ENCODE peak calls at places on chromosomes 4 and X, in nine cellular contexts. One of them, this sample, is unnamed. For H3K4me1, the result is how much of the 10 kb centered on the place peaks cover.

GRCh38 chr4:101259876-101260275 is 87.5 kb downstream of the PPP3CA start:
- DNase-seq in transverse colon: no peak
- DNase-seq in stomach: no peak
- DNase-seq in sigmoid colon: no peak
- DNase-seq in endothelial cell of umbilical vein: peak
- DNase-seq in H1: no peak
- DNase-seq in GM12878: peak
- DNase-seq in K562: no peak
- DNase-seq in HCT116: no peak
- DNase-seq in this sample: no peak

GRCh38 chr4:69057620-69058409 is 38.5 kb upstream of the UGT2B7 start:
- DNase-seq in transverse colon: no peak
- DNase-seq in stomach: peak
- DNase-seq in sigmoid colon: no peak
- DNase-seq in endothelial cell of umbilical vein: no peak
- DNase-seq in H1: no peak
- DNase-seq in GM12878: no peak
- DNase-seq in K562: no peak
- DNase-seq in HCT116: no peak
- DNase-seq in this sample: no peak

GRCh38 chr4:67087897-67088296 is 457.4 kb downstream of the CENPC start:
- DNase-seq in transverse colon: peak
- DNase-seq in stomach: peak
- DNase-seq in sigmoid colon: no peak
- DNase-seq in endothelial cell of umbilical vein: peak
- DNase-seq in H1: peak
- DNase-seq in GM12878: no peak
- DNase-seq in K562: peak
- DNase-seq in HCT116: peak
- DNase-seq in this sample: no peak

GRCh38 chr4:74487771-74488170 is 42.8 kb downstream of the AREG start:
- DNase-seq in transverse colon: no peak
- DNase-seq in stomach: no peak
- DNase-seq in sigmoid colon: no peak
- DNase-seq in endothelial cell of umbilical vein: no peak
- DNase-seq in H1: no peak
- DNase-seq in GM12878: no peak
- DNase-seq in K562: no peak
- DNase-seq in HCT116: no peak
- DNase-seq in this sample: no peak

GRCh38 chr4:1718095-1718850 is 2.9 kb downstream of the TMEM129 start:
- DNase-seq in transverse colon: no peak
- DNase-seq in stomach: peak
- DNase-seq in sigmoid colon: no peak
- DNase-seq in endothelial cell of umbilical vein: no peak
- DNase-seq in H1: no peak
- DNase-seq in GM12878: no peak
- DNase-seq in K562: no peak
- DNase-seq in HCT116: no peak
- DNase-seq in this sample: no peak

GRCh38 chr4:24568425-24568824 is 15.9 kb downstream of the DHX15 start:
- DNase-seq in transverse colon: no peak
- DNase-seq in stomach: no peak
- DNase-seq in sigmoid colon: no peak
- DNase-seq in endothelial cell of umbilical vein: no peak
- DNase-seq in H1: no peak
- DNase-seq in GM12878: no peak
- DNase-seq in K562: no peak
- DNase-seq in HCT116: no peak
- DNase-seq in this sample: no peak

GRCh38 chr4:61336488-61336887 is 136.4 kb downstream of the ADGRL3 start:
- DNase-seq in transverse colon: no peak
- DNase-seq in stomach: no peak
- DNase-seq in sigmoid colon: no peak
- DNase-seq in endothelial cell of umbilical vein: no peak
- DNase-seq in H1: no peak
- DNase-seq in GM12878: no peak
- DNase-seq in K562: no peak
- DNase-seq in HCT116: no peak
- DNase-seq in this sample: no peak

GRCh38 chr4:38728651-38729141 is 54.1 kb downstream of the TLR10 start:
- DNase-seq in transverse colon: peak
- DNase-seq in stomach: peak
- DNase-seq in sigmoid colon: no peak
- DNase-seq in endothelial cell of umbilical vein: no peak
- DNase-seq in H1: peak
- DNase-seq in GM12878: no peak
- DNase-seq in K562: no peak
- DNase-seq in HCT116: peak
- DNase-seq in this sample: no peak

GRCh38 chr4:183098080-183098722 is 856 bp upstream of the WWC2 start:
- DNase-seq in transverse colon: peak
- DNase-seq in stomach: peak
- DNase-seq in sigmoid colon: peak
- DNase-seq in endothelial cell of umbilical vein: peak
- DNase-seq in H1: no peak
- DNase-seq in GM12878: no peak
- DNase-seq in K562: peak
- DNase-seq in HCT116: no peak
- DNase-seq in this sample: peak

GRCh38 chr4:164945146-164945545 is 32.3 kb downstream of the TRIM61 start:
- DNase-seq in transverse colon: no peak
- DNase-seq in stomach: no peak
- DNase-seq in sigmoid colon: no peak
- DNase-seq in endothelial cell of umbilical vein: no peak
- DNase-seq in H1: no peak
- DNase-seq in GM12878: no peak
- DNase-seq in K562: no peak
- DNase-seq in HCT116: no peak
- DNase-seq in this sample: no peak

GRCh38 chrX:23554304-23554703 is 113.0 kb upstream of the PRDX4 start:
- DNase-seq in transverse colon: no peak
- DNase-seq in stomach: no peak
- DNase-seq in sigmoid colon: no peak
- DNase-seq in endothelial cell of umbilical vein: peak
- DNase-seq in H1: no peak
- DNase-seq in GM12878: no peak
- DNase-seq in K562: peak
- DNase-seq in HCT116: peak
- DNase-seq in this sample: no peak

GRCh38 chrX:103565752-103566151 is 19.6 kb upstream of the TCEAL4 start:
- DNase-seq in transverse colon: no peak
- DNase-seq in stomach: no peak
- DNase-seq in sigmoid colon: no peak
- DNase-seq in endothelial cell of umbilical vein: no peak
- DNase-seq in H1: no peak
- DNase-seq in GM12878: no peak
- DNase-seq in K562: no peak
- DNase-seq in HCT116: no peak
- DNase-seq in this sample: no peak

DNA sequence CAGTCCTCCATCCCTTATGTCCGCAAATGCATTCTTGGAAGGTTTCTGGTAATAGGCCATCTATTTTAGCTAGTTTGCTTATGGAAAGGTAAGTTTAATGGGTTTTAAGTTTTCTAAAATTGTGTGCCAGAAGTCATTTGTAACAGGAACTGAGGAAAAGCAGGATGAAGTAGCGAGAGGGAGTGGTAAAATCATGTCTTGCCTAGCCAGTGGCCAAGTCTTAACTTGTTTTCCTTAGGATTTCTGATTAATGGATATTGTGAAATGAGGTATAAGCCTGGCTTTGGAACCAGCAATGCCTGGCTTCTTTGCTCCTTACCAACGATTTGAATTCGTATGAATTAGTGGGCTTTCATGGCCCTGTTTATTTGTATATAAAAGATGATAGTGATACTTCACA is 7.3 kb downstream of the SEC24B start:
- DNase-seq in transverse colon: no peak
- DNase-seq in stomach: no peak
- DNase-seq in sigmoid colon: no peak
- DNase-seq in endothelial cell of umbilical vein: peak
- DNase-seq in H1: no peak
- DNase-seq in GM12878: no peak
- DNase-seq in K562: no peak
- DNase-seq in HCT116: no peak
- DNase-seq in this sample: no peak
- H3K4me1 ChIP-seq in transverse colon: under half
- H3K4me1 ChIP-seq in stomach: under half
- H3K4me1 ChIP-seq in sigmoid colon: under half
- H3K4me1 ChIP-seq in endothelial cell of umbilical vein: under half
- H3K4me1 ChIP-seq in H1: under half
- H3K4me1 ChIP-seq in GM12878: under half
- H3K4me1 ChIP-seq in K562: under half
- H3K4me1 ChIP-seq in HCT116: under half
- H3K4me1 ChIP-seq in this sample: half or more

DNA sequence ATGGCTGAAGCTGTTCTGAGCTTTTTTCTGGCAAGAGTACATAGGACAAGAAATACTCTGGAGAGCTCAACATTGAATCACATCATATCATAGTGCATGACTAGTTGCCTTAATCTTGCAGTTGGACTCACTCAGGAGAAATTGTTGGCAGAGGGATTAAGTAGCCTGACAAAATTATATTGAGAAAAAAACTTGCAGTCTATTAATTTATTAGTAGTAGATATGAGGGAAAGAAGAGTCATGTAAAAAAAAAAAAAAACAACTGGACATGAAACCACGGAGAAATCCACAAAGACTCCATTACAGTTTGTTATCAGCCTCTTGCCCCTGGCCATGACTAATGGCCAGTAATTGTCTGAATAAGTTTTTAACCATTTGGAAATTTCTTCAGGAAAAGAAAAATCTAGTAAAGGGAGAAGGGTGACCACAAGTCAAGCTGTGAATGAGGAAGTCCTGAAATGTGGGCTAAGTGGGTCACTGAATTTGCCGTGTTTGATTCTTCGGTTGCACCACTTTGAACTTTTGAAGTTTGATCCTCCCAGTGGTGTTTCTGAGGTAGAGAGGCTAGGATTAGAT is 45.6 kb downstream of the FHL1 start:
- DNase-seq in transverse colon: no peak
- DNase-seq in stomach: no peak
- DNase-seq in sigmoid colon: no peak
- DNase-seq in endothelial cell of umbilical vein: no peak
- DNase-seq in H1: no peak
- DNase-seq in GM12878: no peak
- DNase-seq in K562: no peak
- DNase-seq in HCT116: no peak
- DNase-seq in this sample: no peak
- H3K27ac ChIP-seq in transverse colon: peak
- H3K27ac ChIP-seq in stomach: peak
- H3K27ac ChIP-seq in sigmoid colon: peak
- H3K27ac ChIP-seq in endothelial cell of umbilical vein: no peak
- H3K27ac ChIP-seq in H1: no peak
- H3K27ac ChIP-seq in GM12878: no peak
- H3K27ac ChIP-seq in K562: no peak
- H3K27ac ChIP-seq in HCT116: no peak
- H3K27ac ChIP-seq in this sample: peak

GRCh38 chrX:153597351-153597750 is 1.6 kb downstream of the CCNQ start:
- DNase-seq in transverse colon: no peak
- DNase-seq in stomach: no peak
- DNase-seq in sigmoid colon: no peak
- DNase-seq in endothelial cell of umbilical vein: no peak
- DNase-seq in H1: no peak
- DNase-seq in GM12878: no peak
- DNase-seq in K562: no peak
- DNase-seq in HCT116: no peak
- DNase-seq in this sample: no peak

GRCh38 chrX:153598541-153599191 is at the start of gene CCNQ:
- DNase-seq in transverse colon: peak
- DNase-seq in stomach: peak
- DNase-seq in sigmoid colon: no peak
- DNase-seq in endothelial cell of umbilical vein: peak
- DNase-seq in H1: no peak
- DNase-seq in GM12878: no peak
- DNase-seq in K562: peak
- DNase-seq in HCT116: no peak
- DNase-seq in this sample: no peak

GRCh38 chrX:153600032-153600373 is 1.1 kb upstream of the CCNQ start:
- DNase-seq in transverse colon: no peak
- DNase-seq in stomach: no peak
- DNase-seq in sigmoid colon: no peak
- DNase-seq in endothelial cell of umbilical vein: no peak
- DNase-seq in H1: no peak
- DNase-seq in GM12878: no peak
- DNase-seq in K562: no peak
- DNase-seq in HCT116: no peak
- DNase-seq in this sample: no peak

GRCh38 chrX:153600921-153601320 is 2.0 kb upstream of the CCNQ start:
- DNase-seq in transverse colon: no peak
- DNase-seq in stomach: no peak
- DNase-seq in sigmoid colon: no peak
- DNase-seq in endothelial cell of umbilical vein: no peak
- DNase-seq in H1: no peak
- DNase-seq in GM12878: no peak
- DNase-seq in K562: no peak
- DNase-seq in HCT116: no peak
- DNase-seq in this sample: no peak

DNA sequence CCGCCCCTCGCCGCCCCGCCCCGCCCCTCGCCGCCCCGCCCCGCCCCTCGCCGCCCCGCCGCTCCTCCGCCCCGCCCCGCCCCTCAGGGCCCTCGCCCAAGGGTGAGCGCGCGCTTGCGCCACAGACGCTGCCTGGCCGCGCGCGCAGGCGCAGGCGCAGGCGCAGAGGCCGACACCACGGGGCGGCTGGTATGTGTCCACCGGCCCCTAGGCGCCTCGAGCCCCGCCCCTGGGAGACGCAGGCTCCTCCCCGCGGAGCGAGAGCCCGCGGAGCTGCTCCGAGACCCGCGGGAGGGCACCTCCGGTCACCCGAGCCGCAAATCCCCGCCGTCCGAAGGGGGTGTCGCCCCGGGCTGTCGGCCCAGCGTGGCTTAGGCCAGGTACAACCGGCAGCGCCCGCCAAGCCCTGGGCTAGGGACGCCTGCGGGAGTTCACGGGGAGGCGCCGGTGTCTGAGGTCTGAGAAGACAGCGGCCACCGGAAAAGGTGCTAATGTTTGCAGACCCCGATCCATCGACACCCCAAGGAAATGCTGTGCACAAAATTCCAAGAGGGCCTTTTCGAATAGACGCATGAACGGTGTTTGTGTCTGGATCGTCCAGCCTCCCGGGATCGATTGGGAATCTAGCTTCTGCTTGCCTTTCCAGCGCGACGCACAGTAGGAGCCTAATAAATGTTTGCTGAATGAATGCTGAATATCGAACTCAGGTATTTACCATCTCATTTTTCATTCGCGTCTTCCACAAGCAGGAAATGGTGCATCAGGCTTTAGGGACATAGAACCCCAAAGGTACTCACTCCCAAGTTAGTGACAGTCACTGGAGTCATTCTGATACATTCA is 473 bp upstream of the CCNQ start:
- DNase-seq in transverse colon: peak
- DNase-seq in stomach: peak
- DNase-seq in sigmoid colon: peak
- DNase-seq in endothelial cell of umbilical vein: peak
- DNase-seq in H1: no peak
- DNase-seq in GM12878: peak
- DNase-seq in K562: peak
- DNase-seq in HCT116: peak
- DNase-seq in this sample: peak
- TF ChIP-seq POLR2AphosphoS5 in transverse colon: no peak
- TF ChIP-seq POLR2AphosphoS5 in stomach: no peak
- TF ChIP-seq POLR2AphosphoS5 in sigmoid colon: peak
- TF ChIP-seq POLR2AphosphoS5 in endothelial cell of umbilical vein: no peak
- TF ChIP-seq POLR2AphosphoS5 in H1: no peak
- TF ChIP-seq POLR2AphosphoS5 in GM12878: no peak
- TF ChIP-seq POLR2AphosphoS5 in K562: no peak
- TF ChIP-seq POLR2AphosphoS5 in HCT116: no peak
- TF ChIP-seq POLR2AphosphoS5 in this sample: peak

GRCh38 chr4:151202381-151202780 is 74.6 kb upstream of the PRSS48 start:
- DNase-seq in transverse colon: no peak
- DNase-seq in stomach: no peak
- DNase-seq in sigmoid colon: no peak
- DNase-seq in endothelial cell of umbilical vein: no peak
- DNase-seq in H1: no peak
- DNase-seq in GM12878: no peak
- DNase-seq in K562: no peak
- DNase-seq in HCT116: no peak
- DNase-seq in this sample: no peak
- H3K4me1 ChIP-seq in transverse colon: under half
- H3K4me1 ChIP-seq in stomach: under half
- H3K4me1 ChIP-seq in sigmoid colon: under half
- H3K4me1 ChIP-seq in endothelial cell of umbilical vein: under half
- H3K4me1 ChIP-seq in H1: under half
- H3K4me1 ChIP-seq in GM12878: under half
- H3K4me1 ChIP-seq in K562: under half
- H3K4me1 ChIP-seq in HCT116: under half
- H3K4me1 ChIP-seq in this sample: half or more

This sample was measured in esophagus muscularis mucosa.